ENCODE peak calls at places on chromosomes 6 and 20, in seven cellular contexts. One of them, this sample, is unnamed.

GRCh38 chr6:53159558-53159957 is 10.9 kb upstream of the GCM1 start:
- DNase-seq in mucosa of descending colon: no peak
- DNase-seq in neural crest cell: no peak
- DNase-seq in HFF-Myc: no peak
- DNase-seq in A549: peak
- DNase-seq in choroid plexus epithelial cell: no peak
- DNase-seq in fibroblast of pulmonary artery: no peak
- DNase-seq in this sample: no peak

GRCh38 chr6:30321692-30322388 is 4.9 kb upstream of the TRIM39 start:
- DNase-seq in mucosa of descending colon: no peak
- DNase-seq in neural crest cell: no peak
- DNase-seq in HFF-Myc: no peak
- DNase-seq in A549: no peak
- DNase-seq in choroid plexus epithelial cell: no peak
- DNase-seq in fibroblast of pulmonary artery: peak
- DNase-seq in this sample: no peak

GRCh38 chr6:35388023-35388422 is 45.7 kb downstream of the PPARD start:
- DNase-seq in mucosa of descending colon: no peak
- DNase-seq in neural crest cell: no peak
- DNase-seq in HFF-Myc: no peak
- DNase-seq in A549: no peak
- DNase-seq in choroid plexus epithelial cell: no peak
- DNase-seq in fibroblast of pulmonary artery: no peak
- DNase-seq in this sample: no peak

GRCh38 chr6:30131947-30132497 is 3.9 kb upstream of the TRIM40 start:
- DNase-seq in mucosa of descending colon: no peak
- DNase-seq in neural crest cell: no peak
- DNase-seq in HFF-Myc: no peak
- DNase-seq in A549: no peak
- DNase-seq in choroid plexus epithelial cell: no peak
- DNase-seq in fibroblast of pulmonary artery: no peak
- DNase-seq in this sample: no peak

GRCh38 chr20:40719330-40719729 is 30.3 kb upstream of the MAFB start:
- DNase-seq in mucosa of descending colon: no peak
- DNase-seq in neural crest cell: no peak
- DNase-seq in HFF-Myc: no peak
- DNase-seq in A549: no peak
- DNase-seq in choroid plexus epithelial cell: no peak
- DNase-seq in fibroblast of pulmonary artery: no peak
- DNase-seq in this sample: no peak

GRCh38 chr20:43057317-43057716 is 132.4 kb downstream of the PTPRT start:
- DNase-seq in mucosa of descending colon: no peak
- DNase-seq in neural crest cell: no peak
- DNase-seq in HFF-Myc: no peak
- DNase-seq in A549: no peak
- DNase-seq in choroid plexus epithelial cell: no peak
- DNase-seq in fibroblast of pulmonary artery: no peak
- DNase-seq in this sample: no peak

GRCh38 chr20:19275630-19276071 is 63.2 kb downstream of the SLC24A3 start:
- DNase-seq in mucosa of descending colon: peak
- DNase-seq in neural crest cell: no peak
- DNase-seq in HFF-Myc: no peak
- DNase-seq in A549: no peak
- DNase-seq in choroid plexus epithelial cell: peak
- DNase-seq in fibroblast of pulmonary artery: peak
- DNase-seq in this sample: no peak

GRCh38 chr20:49513009-49513408 is 30.5 kb upstream of the KCNB1 start:
- DNase-seq in mucosa of descending colon: no peak
- DNase-seq in neural crest cell: no peak
- DNase-seq in HFF-Myc: no peak
- DNase-seq in A549: no peak
- DNase-seq in choroid plexus epithelial cell: no peak
- DNase-seq in fibroblast of pulmonary artery: no peak
- DNase-seq in this sample: no peak

GRCh38 chr6:31870385-31870921 is 7.8 kb upstream of the NEU1 start:
- DNase-seq in mucosa of descending colon: no peak
- DNase-seq in neural crest cell: no peak
- DNase-seq in HFF-Myc: no peak
- DNase-seq in A549: no peak
- DNase-seq in choroid plexus epithelial cell: no peak
- DNase-seq in fibroblast of pulmonary artery: no peak
- DNase-seq in this sample: no peak

GRCh38 chr6:97189767-97190166 is 93.2 kb downstream of the MMS22L start:
- DNase-seq in mucosa of descending colon: no peak
- DNase-seq in neural crest cell: no peak
- DNase-seq in HFF-Myc: no peak
- DNase-seq in A549: no peak
- DNase-seq in choroid plexus epithelial cell: peak
- DNase-seq in fibroblast of pulmonary artery: peak
- DNase-seq in this sample: no peak

DNA sequence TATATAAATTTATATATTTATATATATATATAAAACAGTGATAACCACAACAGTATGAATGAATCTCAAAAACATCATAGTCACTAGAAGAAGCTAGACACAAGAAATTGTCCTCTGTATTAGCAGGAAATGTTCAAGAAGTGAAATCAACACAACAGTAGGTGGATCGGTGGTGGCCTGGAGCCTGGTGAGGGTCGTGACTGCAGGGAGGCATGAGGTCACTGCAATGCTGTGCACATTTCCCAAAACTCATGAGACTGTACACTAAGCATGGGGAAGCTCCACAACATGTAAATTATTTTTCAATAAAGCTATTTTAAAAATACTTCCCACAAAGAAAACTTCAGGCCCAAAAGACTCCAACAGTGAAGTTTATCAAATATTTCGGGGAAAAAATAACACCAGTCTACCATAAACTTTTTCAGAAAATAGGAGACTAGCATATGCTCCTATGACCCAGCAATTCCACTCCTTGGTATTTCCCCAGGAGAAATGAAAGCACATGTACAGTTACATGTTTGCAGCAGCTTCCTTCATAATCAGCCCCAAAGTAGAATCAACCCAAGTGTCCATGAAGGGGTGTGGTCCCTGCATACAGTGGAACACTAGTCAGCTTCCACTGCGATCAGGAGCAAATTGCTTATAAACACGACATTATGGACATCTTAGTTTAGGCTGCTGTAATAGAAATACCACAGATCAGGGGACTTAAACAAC is 144.2 kb downstream of the TBXT start:
- DNase-seq in mucosa of descending colon: no peak
- DNase-seq in neural crest cell: no peak
- DNase-seq in HFF-Myc: no peak
- DNase-seq in A549: no peak
- DNase-seq in choroid plexus epithelial cell: no peak
- DNase-seq in fibroblast of pulmonary artery: no peak
- DNase-seq in this sample: no peak
- TF ChIP-seq CTCF in mucosa of descending colon: no peak
- TF ChIP-seq CTCF in neural crest cell: no peak
- TF ChIP-seq CTCF in HFF-Myc: no peak
- TF ChIP-seq CTCF in A549: no peak
- TF ChIP-seq CTCF in choroid plexus epithelial cell: no peak
- TF ChIP-seq CTCF in fibroblast of pulmonary artery: no peak
- TF ChIP-seq CTCF in this sample: no peak

DNA sequence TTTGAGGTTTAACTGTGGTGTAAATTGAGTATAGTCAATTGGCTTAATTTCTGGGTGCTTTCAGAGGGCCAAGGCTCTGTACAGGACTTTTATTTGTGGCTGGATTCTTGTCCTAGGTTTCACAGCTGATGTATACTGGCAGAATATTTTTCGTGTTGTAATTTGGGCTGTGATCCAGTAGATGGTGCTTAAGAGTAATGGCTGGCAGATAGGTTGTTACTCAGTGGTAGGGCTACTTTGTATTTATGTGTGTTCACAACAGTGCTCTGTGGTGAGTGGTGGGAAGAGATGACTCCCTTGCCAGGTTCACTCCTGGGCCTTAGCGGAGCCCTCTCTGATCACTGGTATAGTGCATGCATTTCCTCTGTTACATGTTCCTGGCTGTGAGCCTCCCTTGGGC is 34.5 kb upstream of the FERMT1 start:
- DNase-seq in mucosa of descending colon: no peak
- DNase-seq in neural crest cell: no peak
- DNase-seq in HFF-Myc: no peak
- DNase-seq in A549: no peak
- DNase-seq in choroid plexus epithelial cell: peak
- DNase-seq in fibroblast of pulmonary artery: peak
- DNase-seq in this sample: no peak
- TF ChIP-seq CTCF in mucosa of descending colon: no peak
- TF ChIP-seq CTCF in neural crest cell: no peak
- TF ChIP-seq CTCF in HFF-Myc: peak
- TF ChIP-seq CTCF in A549: peak
- TF ChIP-seq CTCF in choroid plexus epithelial cell: peak
- TF ChIP-seq CTCF in fibroblast of pulmonary artery: peak
- TF ChIP-seq CTCF in this sample: no peak

GRCh38 chr6:118080547-118080946 is 173.5 kb downstream of the SLC35F1 start:
- DNase-seq in mucosa of descending colon: no peak
- DNase-seq in neural crest cell: no peak
- DNase-seq in HFF-Myc: no peak
- DNase-seq in A549: no peak
- DNase-seq in choroid plexus epithelial cell: peak
- DNase-seq in fibroblast of pulmonary artery: no peak
- DNase-seq in this sample: no peak
- TF ChIP-seq CTCF in mucosa of descending colon: no peak
- TF ChIP-seq CTCF in neural crest cell: peak
- TF ChIP-seq CTCF in HFF-Myc: no peak
- TF ChIP-seq CTCF in A549: no peak
- TF ChIP-seq CTCF in choroid plexus epithelial cell: no peak
- TF ChIP-seq CTCF in fibroblast of pulmonary artery: no peak
- TF ChIP-seq CTCF in this sample: peak

GRCh38 chr6:37987008-37987407 is 167.5 kb downstream of the ZFAND3 start:
- DNase-seq in mucosa of descending colon: no peak
- DNase-seq in neural crest cell: no peak
- DNase-seq in HFF-Myc: no peak
- DNase-seq in A549: peak
- DNase-seq in choroid plexus epithelial cell: peak
- DNase-seq in fibroblast of pulmonary artery: peak
- DNase-seq in this sample: no peak
- TF ChIP-seq CTCF in mucosa of descending colon: no peak
- TF ChIP-seq CTCF in neural crest cell: no peak
- TF ChIP-seq CTCF in HFF-Myc: no peak
- TF ChIP-seq CTCF in A549: no peak
- TF ChIP-seq CTCF in choroid plexus epithelial cell: no peak
- TF ChIP-seq CTCF in fibroblast of pulmonary artery: no peak
- TF ChIP-seq CTCF in this sample: no peak

DNA sequence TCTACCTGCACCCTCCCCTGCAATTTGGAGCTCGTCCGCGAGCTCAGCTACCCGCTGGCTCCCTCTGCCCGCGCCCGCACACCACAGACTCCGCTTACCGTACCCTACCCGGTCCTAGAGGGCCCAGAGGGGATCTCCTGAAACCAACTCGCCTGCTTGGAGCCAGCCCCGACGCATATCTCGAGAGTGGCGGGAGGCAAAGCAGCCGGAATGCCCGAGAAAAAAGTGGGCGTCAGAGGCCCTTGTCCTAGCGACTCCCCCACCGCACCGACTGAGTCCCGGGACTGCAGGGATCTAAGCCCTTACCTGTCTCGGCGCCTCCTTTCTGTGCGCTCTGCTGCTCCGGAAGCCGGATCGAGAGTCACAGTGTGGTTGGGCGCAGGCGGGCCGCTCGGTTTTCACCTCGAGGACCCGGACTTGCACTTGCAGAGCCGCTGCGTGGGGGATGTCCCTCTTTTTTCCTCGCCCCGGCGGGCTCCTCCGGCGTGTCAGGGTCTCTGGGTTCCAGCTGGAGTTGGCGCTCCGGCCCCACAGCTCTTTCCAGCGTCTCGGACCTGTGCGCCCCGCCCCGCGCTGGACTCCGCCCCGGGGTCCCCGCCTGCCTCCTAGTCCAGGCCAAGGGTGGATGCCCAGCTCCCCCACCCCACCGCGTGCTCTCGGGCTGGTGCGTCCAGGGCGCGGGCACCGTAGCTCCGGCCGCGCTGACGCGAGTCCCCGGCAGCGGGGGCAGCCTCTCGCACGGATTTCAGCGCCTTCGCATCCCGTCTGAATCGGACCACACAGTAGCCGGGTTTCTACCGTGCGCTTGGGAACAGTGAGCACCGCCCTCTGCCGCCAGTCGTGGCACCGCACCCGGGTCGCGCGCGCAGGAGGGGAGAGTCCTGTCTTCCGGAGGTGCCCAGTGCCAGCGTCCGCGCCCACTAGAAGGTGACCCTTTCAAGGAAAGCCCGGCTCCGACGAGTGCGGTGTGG is at the start of gene PROKR2:
- DNase-seq in mucosa of descending colon: no peak
- DNase-seq in neural crest cell: peak
- DNase-seq in HFF-Myc: no peak
- DNase-seq in A549: no peak
- DNase-seq in choroid plexus epithelial cell: no peak
- DNase-seq in fibroblast of pulmonary artery: no peak
- DNase-seq in this sample: peak
- TF ChIP-seq CTCF in mucosa of descending colon: no peak
- TF ChIP-seq CTCF in neural crest cell: peak
- TF ChIP-seq CTCF in HFF-Myc: no peak
- TF ChIP-seq CTCF in A549: no peak
- TF ChIP-seq CTCF in choroid plexus epithelial cell: no peak
- TF ChIP-seq CTCF in fibroblast of pulmonary artery: no peak
- TF ChIP-seq CTCF in this sample: peak

GRCh38 chr6:48733581-48733980 is 622.6 kb upstream of the PTCHD4 start:
- DNase-seq in mucosa of descending colon: no peak
- DNase-seq in neural crest cell: no peak
- DNase-seq in HFF-Myc: no peak
- DNase-seq in A549: no peak
- DNase-seq in choroid plexus epithelial cell: peak
- DNase-seq in fibroblast of pulmonary artery: no peak
- DNase-seq in this sample: no peak

GRCh38 chr6:48736486-48737206 is 625.6 kb upstream of the PTCHD4 start:
- DNase-seq in mucosa of descending colon: no peak
- DNase-seq in neural crest cell: no peak
- DNase-seq in HFF-Myc: peak
- DNase-seq in A549: no peak
- DNase-seq in choroid plexus epithelial cell: peak
- DNase-seq in fibroblast of pulmonary artery: peak
- DNase-seq in this sample: no peak
- TF ChIP-seq CTCF in mucosa of descending colon: no peak
- TF ChIP-seq CTCF in neural crest cell: no peak
- TF ChIP-seq CTCF in HFF-Myc: no peak
- TF ChIP-seq CTCF in A549: no peak
- TF ChIP-seq CTCF in choroid plexus epithelial cell: no peak
- TF ChIP-seq CTCF in fibroblast of pulmonary artery: no peak
- TF ChIP-seq CTCF in this sample: no peak

This sample was measured in progenitor cell of endocrine pancreas.